ENCODE peak calls at places on chromosomes 12 and 14, in five cellular contexts. One of them, this sample, is unnamed. For H3K4me1 and H3K36me3, the result is how much of the 10 kb centered on the place peaks cover.

GRCh38 chr12:4059891-4060290 is 186.7 kb upstream of the PARP11 start:
- DNase-seq in testis: no peak
- DNase-seq in heart left ventricle: no peak
- DNase-seq in adrenal gland: no peak
- DNase-seq in transverse colon: no peak
- DNase-seq in this sample: no peak

GRCh38 chr12:42141981-42142606 is 2.6 kb downstream of the GXYLT1 start:
- DNase-seq in heart left ventricle: no peak
- DNase-seq in testis: no peak
- DNase-seq in transverse colon: no peak
- DNase-seq in adrenal gland: no peak
- DNase-seq in this sample: no peak

GRCh38 chr14:101470266-101470665 is 91.0 kb upstream of the DIO3 start:
- DNase-seq in adrenal gland: no peak
- DNase-seq in heart left ventricle: no peak
- DNase-seq in transverse colon: no peak
- DNase-seq in testis: no peak
- DNase-seq in this sample: no peak

GRCh38 chr14:22791302-22791701 is 23.9 kb downstream of the SLC7A7 start:
- DNase-seq in heart left ventricle: no peak
- DNase-seq in adrenal gland: no peak
- DNase-seq in transverse colon: no peak
- DNase-seq in testis: no peak
- DNase-seq in this sample: no peak

GRCh38 chr12:52391618-52392002 is 6.2 kb upstream of the KRT84 start:
- DNase-seq in transverse colon: peak
- DNase-seq in testis: peak
- DNase-seq in adrenal gland: peak
- DNase-seq in heart left ventricle: peak
- DNase-seq in this sample: peak

GRCh38 chr14:73462078-73462715 is 3.9 kb upstream of the NUMB start:
- DNase-seq in transverse colon: peak
- DNase-seq in testis: peak
- DNase-seq in adrenal gland: peak
- DNase-seq in heart left ventricle: peak
- DNase-seq in this sample: peak

GRCh38 chr12:15230751-15231150 is 9.5 kb upstream of the RERG start:
- DNase-seq in adrenal gland: no peak
- DNase-seq in heart left ventricle: no peak
- DNase-seq in testis: no peak
- DNase-seq in transverse colon: no peak
- DNase-seq in this sample: no peak

GRCh38 chr12:726281-727140 is 25.9 kb upstream of the WNK1 start:
- DNase-seq in heart left ventricle: no peak
- DNase-seq in adrenal gland: peak
- DNase-seq in transverse colon: no peak
- DNase-seq in testis: no peak
- DNase-seq in this sample: no peak

GRCh38 chr14:71532349-71532748 is 399.9 kb upstream of the RGS6 start:
- DNase-seq in transverse colon: no peak
- DNase-seq in heart left ventricle: no peak
- DNase-seq in adrenal gland: peak
- DNase-seq in testis: no peak
- DNase-seq in this sample: no peak

GRCh38 chr12:123840765-123841425 is 78.8 kb downstream of the DNAH10 start:
- DNase-seq in transverse colon: no peak
- DNase-seq in adrenal gland: no peak
- DNase-seq in testis: no peak
- DNase-seq in heart left ventricle: no peak
- DNase-seq in this sample: peak

GRCh38 chr14:97426776-97427175 is 629.6 kb downstream of the VRK1 start:
- DNase-seq in testis: no peak
- DNase-seq in transverse colon: no peak
- DNase-seq in adrenal gland: no peak
- DNase-seq in heart left ventricle: no peak
- DNase-seq in this sample: no peak

GRCh38 chr14:76919431-76919810 is 93.2 kb downstream of the LRRC74A start:
- DNase-seq in adrenal gland: no peak
- DNase-seq in heart left ventricle: no peak
- DNase-seq in testis: no peak
- DNase-seq in transverse colon: no peak
- DNase-seq in this sample: no peak

GRCh38 chr12:50745861-50746260 is 18.0 kb upstream of the ATF1 start:
- DNase-seq in adrenal gland: no peak
- DNase-seq in heart left ventricle: no peak
- DNase-seq in transverse colon: no peak
- DNase-seq in testis: no peak
- DNase-seq in this sample: no peak

GRCh38 chr12:6465467-6466183 is 4.9 kb downstream of the VAMP1 start:
- DNase-seq in transverse colon: peak
- DNase-seq in testis: peak
- DNase-seq in adrenal gland: peak
- DNase-seq in heart left ventricle: no peak
- DNase-seq in this sample: peak

GRCh38 chr14:100980823-100981222 is 77.3 kb upstream of the RTL1 start:
- DNase-seq in heart left ventricle: no peak
- DNase-seq in transverse colon: no peak
- DNase-seq in testis: no peak
- DNase-seq in adrenal gland: no peak
- DNase-seq in this sample: no peak

GRCh38 chr12:67545298-67545697 is 103.2 kb upstream of the DYRK2 start:
- DNase-seq in testis: no peak
- DNase-seq in adrenal gland: no peak
- DNase-seq in heart left ventricle: no peak
- DNase-seq in transverse colon: no peak
- DNase-seq in this sample: no peak

GRCh38 chr12:3557791-3558190 is 66.8 kb downstream of the PRMT8 start:
- DNase-seq in testis: no peak
- DNase-seq in adrenal gland: no peak
- DNase-seq in heart left ventricle: no peak
- DNase-seq in transverse colon: no peak
- DNase-seq in this sample: no peak

GRCh38 chr12:132881853-132882252 is 5.6 kb downstream of the CHFR start:
- DNase-seq in heart left ventricle: no peak
- DNase-seq in transverse colon: no peak
- DNase-seq in adrenal gland: no peak
- DNase-seq in testis: no peak
- DNase-seq in this sample: no peak

DNA sequence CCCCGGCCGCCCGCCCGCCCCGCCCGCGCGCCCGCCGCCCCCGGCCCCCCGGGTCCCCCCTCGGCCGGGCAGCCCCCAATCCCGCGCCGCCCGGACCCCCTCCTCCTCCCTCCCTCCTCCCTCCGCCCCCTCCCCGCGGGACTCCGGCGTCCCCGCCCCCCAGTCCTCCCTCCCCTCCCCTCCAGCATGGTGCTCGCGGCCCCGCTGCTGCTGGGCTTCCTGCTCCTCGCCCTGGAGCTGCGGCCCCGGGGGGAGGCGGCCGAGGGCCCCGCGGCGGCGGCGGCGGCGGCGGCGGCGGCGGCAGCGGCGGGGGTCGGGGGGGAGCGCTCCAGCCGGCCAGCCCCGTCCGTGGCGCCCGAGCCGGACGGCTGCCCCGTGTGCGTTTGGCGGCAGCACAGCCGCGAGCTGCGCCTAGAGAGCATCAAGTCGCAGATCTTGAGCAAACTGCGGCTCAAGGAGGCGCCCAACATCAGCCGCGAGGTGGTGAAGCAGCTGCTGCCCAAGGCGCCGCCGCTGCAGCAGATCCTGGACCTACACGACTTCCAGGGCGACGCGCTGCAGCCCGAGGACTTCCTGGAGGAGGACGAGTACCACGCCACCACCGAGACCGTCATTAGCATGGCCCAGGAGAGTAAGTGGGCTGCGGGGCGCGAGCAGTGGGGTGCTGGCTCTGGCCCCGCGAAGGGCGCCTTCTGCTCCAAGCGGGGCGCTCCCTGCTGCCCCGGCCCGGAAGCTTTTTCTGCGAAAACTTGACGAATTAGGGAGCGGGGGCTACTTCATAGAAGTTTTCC is 404 bp downstream of the GDF11 start:
- DNase-seq in testis: peak
- DNase-seq in heart left ventricle: peak
- DNase-seq in transverse colon: peak
- DNase-seq in adrenal gland: peak
- DNase-seq in this sample: peak
- H3K4me1 ChIP-seq in testis: under half
- H3K4me1 ChIP-seq in heart left ventricle: under half
- H3K4me1 ChIP-seq in transverse colon: under half
- H3K4me1 ChIP-seq in adrenal gland: under half
- H3K4me1 ChIP-seq in this sample: under half

DNA sequence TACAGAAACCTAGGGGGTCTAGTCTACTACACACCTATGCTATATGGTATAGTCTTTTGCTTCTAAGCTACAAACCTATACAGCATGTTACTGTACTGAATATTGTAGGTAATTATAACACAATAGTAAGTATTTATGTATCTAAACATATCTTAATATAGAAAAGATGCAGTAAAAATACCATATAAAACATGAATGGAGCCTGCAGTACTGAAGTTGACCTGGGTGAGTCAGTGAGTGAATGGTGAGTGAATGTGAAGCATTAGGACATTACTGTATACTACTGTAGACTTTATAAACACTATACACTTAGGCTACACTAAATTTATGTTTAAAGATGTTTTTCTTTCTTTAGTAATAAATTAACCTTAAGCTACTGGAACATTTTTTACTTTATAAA is 13.1 kb upstream of the ABCD2 start:
- DNase-seq in adrenal gland: no peak
- DNase-seq in heart left ventricle: no peak
- DNase-seq in testis: no peak
- DNase-seq in transverse colon: no peak
- DNase-seq in this sample: no peak
- TF ChIP-seq CTCF in adrenal gland: no peak
- TF ChIP-seq CTCF in heart left ventricle: no peak
- TF ChIP-seq CTCF in testis: peak
- TF ChIP-seq CTCF in transverse colon: no peak
- TF ChIP-seq CTCF in this sample: no peak

DNA sequence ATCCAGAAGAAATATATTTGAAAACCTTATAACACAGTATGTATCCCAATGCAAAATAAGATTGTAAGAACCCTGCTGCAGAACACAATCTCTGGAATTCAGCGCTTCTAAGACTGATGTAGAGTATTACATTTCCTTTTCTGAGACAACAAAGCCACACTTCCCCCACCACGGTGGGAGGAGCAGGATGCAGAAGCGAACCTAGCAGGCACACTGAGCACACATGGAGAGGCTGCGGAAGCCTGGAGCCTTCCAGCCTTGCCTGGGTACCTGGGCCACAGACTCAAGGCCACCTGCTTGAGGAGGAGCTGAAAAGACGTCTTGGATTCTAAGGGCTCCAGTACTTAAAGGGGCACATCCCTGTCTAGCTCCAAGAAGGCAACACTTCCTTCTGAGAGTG is 46.4 kb downstream of the TCHP start:
- DNase-seq in heart left ventricle: no peak
- DNase-seq in testis: peak
- DNase-seq in adrenal gland: no peak
- DNase-seq in transverse colon: no peak
- DNase-seq in this sample: peak
- H3K36me3 ChIP-seq in heart left ventricle: half or more
- H3K36me3 ChIP-seq in testis: under half
- H3K36me3 ChIP-seq in adrenal gland: under half
- H3K36me3 ChIP-seq in transverse colon: under half
- H3K36me3 ChIP-seq in this sample: under half

GRCh38 chr14:104778694-104779331 is 16.7 kb downstream of the AKT1 start:
- DNase-seq in heart left ventricle: no peak
- DNase-seq in adrenal gland: no peak
- DNase-seq in testis: no peak
- DNase-seq in transverse colon: no peak
- DNase-seq in this sample: no peak
- H3K4me1 ChIP-seq in heart left ventricle: under half
- H3K4me1 ChIP-seq in adrenal gland: under half
- H3K4me1 ChIP-seq in testis: under half
- H3K4me1 ChIP-seq in transverse colon: under half
- H3K4me1 ChIP-seq in this sample: under half

DNA sequence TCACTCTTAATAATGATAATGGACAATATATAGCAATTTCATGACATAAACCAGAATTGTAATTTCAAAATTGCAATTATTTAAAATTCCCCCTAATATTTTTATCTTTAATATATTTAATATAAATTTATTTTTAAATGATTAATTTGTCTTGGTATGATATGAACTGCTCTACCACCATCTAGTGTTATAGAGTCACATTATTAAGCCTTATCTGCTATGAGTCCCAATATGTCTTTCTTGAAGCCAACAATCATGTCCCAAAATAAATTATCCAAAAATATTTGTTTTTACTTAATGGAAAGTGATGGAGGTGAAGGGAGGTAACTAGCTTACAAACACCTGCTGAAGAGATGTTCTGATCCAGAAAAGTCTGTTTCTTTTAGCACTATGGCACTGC is 151.4 kb downstream of the KCNC2 start:
- DNase-seq in heart left ventricle: no peak
- DNase-seq in transverse colon: no peak
- DNase-seq in adrenal gland: no peak
- DNase-seq in testis: no peak
- DNase-seq in this sample: no peak
- TF ChIP-seq CTCF in heart left ventricle: no peak
- TF ChIP-seq CTCF in transverse colon: no peak
- TF ChIP-seq CTCF in adrenal gland: no peak
- TF ChIP-seq CTCF in testis: no peak
- TF ChIP-seq CTCF in this sample: no peak

GRCh38 chr14:89988787-89989186 is 33.1 kb downstream of the TDP1 start:
- DNase-seq in testis: no peak
- DNase-seq in adrenal gland: no peak
- DNase-seq in transverse colon: no peak
- DNase-seq in heart left ventricle: no peak
- DNase-seq in this sample: no peak
- H3K36me3 ChIP-seq in testis: under half
- H3K36me3 ChIP-seq in adrenal gland: under half
- H3K36me3 ChIP-seq in transverse colon: under half
- H3K36me3 ChIP-seq in heart left ventricle: half or more
- H3K36me3 ChIP-seq in this sample: under half

GRCh38 chr12:27180862-27181261 is 63.2 kb upstream of the STK38L start:
- DNase-seq in testis: no peak
- DNase-seq in heart left ventricle: no peak
- DNase-seq in transverse colon: no peak
- DNase-seq in adrenal gland: no peak
- DNase-seq in this sample: no peak

GRCh38 chr12:27179399-27180214 is 64.5 kb upstream of the STK38L start:
- DNase-seq in heart left ventricle: no peak
- DNase-seq in adrenal gland: peak
- DNase-seq in testis: no peak
- DNase-seq in transverse colon: no peak
- DNase-seq in this sample: no peak

GRCh38 chr12:27185234-27186045 is 58.6 kb upstream of the STK38L start:
- DNase-seq in heart left ventricle: no peak
- DNase-seq in transverse colon: no peak
- DNase-seq in adrenal gland: no peak
- DNase-seq in testis: no peak
- DNase-seq in this sample: no peak

GRCh38 chr12:27186240-27186839 is 57.7 kb upstream of the STK38L start:
- DNase-seq in transverse colon: no peak
- DNase-seq in heart left ventricle: no peak
- DNase-seq in testis: no peak
- DNase-seq in adrenal gland: no peak
- DNase-seq in this sample: no peak

DNA sequence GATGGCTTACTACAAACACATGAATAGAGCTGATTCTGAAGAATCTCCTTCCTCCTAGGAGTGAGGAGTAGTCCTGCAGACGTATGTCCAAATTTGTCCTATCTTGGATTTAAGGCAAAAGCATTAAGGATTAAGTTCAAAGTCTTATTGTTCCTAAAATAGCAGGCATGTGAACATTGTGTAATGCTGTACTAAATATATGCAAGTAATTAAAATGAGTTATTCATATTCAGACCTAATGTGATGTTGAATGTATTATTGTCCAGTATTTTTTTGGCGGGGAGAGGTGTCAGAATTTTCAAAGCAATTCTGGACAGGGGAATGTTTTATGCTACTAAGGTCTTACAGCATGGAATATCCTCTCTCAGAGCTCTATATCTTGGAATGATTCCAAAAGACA is 60.7 kb upstream of the STK38L start:
- DNase-seq in transverse colon: no peak
- DNase-seq in heart left ventricle: no peak
- DNase-seq in testis: no peak
- DNase-seq in adrenal gland: no peak
- DNase-seq in this sample: no peak
- H3K4me1 ChIP-seq in transverse colon: under half
- H3K4me1 ChIP-seq in heart left ventricle: under half
- H3K4me1 ChIP-seq in testis: under half
- H3K4me1 ChIP-seq in adrenal gland: under half
- H3K4me1 ChIP-seq in this sample: under half